ENCODE peak calls at places on chromosomes 1 and 21, in nine cellular contexts. One of them, this sample, is unnamed.

GRCh38 chr21:19122371-19122770 is 718.8 kb upstream of the TMPRSS15 start:
- DNase-seq in Right ventricle myocardium inferior: no peak
- DNase-seq in posterior vena cava: no peak
- DNase-seq in GM10248: no peak
- DNase-seq in NCI-H2171: peak; percentile 18
- DNase-seq in NCI-H1930: peak; percentile 15
- DNase-seq in T47D: no peak
- DNase-seq in mucosa of descending colon: no peak
- DNase-seq in adipocyte: no peak
- DNase-seq in this sample: no peak

GRCh38 chr1:200973937-200974657 is 49.4 kb downstream of the KIF21B start:
- DNase-seq in Right ventricle myocardium inferior: no peak
- DNase-seq in posterior vena cava: no peak
- DNase-seq in GM10248: no peak
- DNase-seq in NCI-H2171: no peak
- DNase-seq in NCI-H1930: no peak
- DNase-seq in T47D: no peak
- DNase-seq in mucosa of descending colon: peak; percentile 66
- DNase-seq in adipocyte: no peak
- DNase-seq in this sample: no peak

GRCh38 chr1:39106949-39107740 is 81.0 kb downstream of the NDUFS5 start:
- DNase-seq in Right ventricle myocardium inferior: no peak
- DNase-seq in posterior vena cava: no peak
- DNase-seq in GM10248: no peak
- DNase-seq in NCI-H2171: no peak
- DNase-seq in NCI-H1930: no peak
- DNase-seq in T47D: no peak
- DNase-seq in mucosa of descending colon: no peak
- DNase-seq in adipocyte: no peak
- DNase-seq in this sample: no peak

GRCh38 chr1:55010887-55011217 is 12.1 kb downstream of the BSND start:
- DNase-seq in Right ventricle myocardium inferior: no peak
- DNase-seq in posterior vena cava: no peak
- DNase-seq in GM10248: no peak
- DNase-seq in NCI-H2171: no peak
- DNase-seq in NCI-H1930: no peak
- DNase-seq in T47D: no peak
- DNase-seq in mucosa of descending colon: no peak
- DNase-seq in adipocyte: no peak
- DNase-seq in this sample: no peak

GRCh38 chr21:27477321-27477720 is 510.4 kb upstream of the ADAMTS5 start:
- DNase-seq in Right ventricle myocardium inferior: no peak
- DNase-seq in posterior vena cava: no peak
- DNase-seq in GM10248: no peak
- DNase-seq in NCI-H2171: no peak
- DNase-seq in NCI-H1930: no peak
- DNase-seq in T47D: no peak
- DNase-seq in mucosa of descending colon: no peak
- DNase-seq in adipocyte: peak; percentile 62
- DNase-seq in this sample: no peak

GRCh38 chr1:232543194-232543593 is 86.7 kb downstream of the SIPA1L2 start:
- DNase-seq in Right ventricle myocardium inferior: no peak
- DNase-seq in posterior vena cava: no peak
- DNase-seq in GM10248: no peak
- DNase-seq in NCI-H2171: no peak
- DNase-seq in NCI-H1930: no peak
- DNase-seq in T47D: no peak
- DNase-seq in mucosa of descending colon: no peak
- DNase-seq in adipocyte: no peak
- DNase-seq in this sample: no peak

GRCh38 chr1:205947024-205947423 is 3.8 kb upstream of the SLC26A9 start:
- DNase-seq in Right ventricle myocardium inferior: no peak
- DNase-seq in posterior vena cava: no peak
- DNase-seq in GM10248: no peak
- DNase-seq in NCI-H2171: no peak
- DNase-seq in NCI-H1930: no peak
- DNase-seq in T47D: peak; percentile 33
- DNase-seq in mucosa of descending colon: no peak
- DNase-seq in adipocyte: no peak
- DNase-seq in this sample: no peak

GRCh38 chr1:221230605-221231004 is 351.4 kb downstream of the HLX start:
- DNase-seq in Right ventricle myocardium inferior: no peak
- DNase-seq in posterior vena cava: no peak
- DNase-seq in GM10248: no peak
- DNase-seq in NCI-H2171: no peak
- DNase-seq in NCI-H1930: no peak
- DNase-seq in T47D: no peak
- DNase-seq in mucosa of descending colon: no peak
- DNase-seq in adipocyte: peak; percentile 13
- DNase-seq in this sample: peak; percentile 61

GRCh38 chr21:39006653-39007417 is 176.4 kb downstream of the PSMG1 start:
- DNase-seq in Right ventricle myocardium inferior: peak; percentile 88
- DNase-seq in posterior vena cava: peak; percentile 93
- DNase-seq in GM10248: no peak
- DNase-seq in NCI-H2171: no peak
- DNase-seq in NCI-H1930: no peak
- DNase-seq in T47D: no peak
- DNase-seq in mucosa of descending colon: peak; percentile 78
- DNase-seq in adipocyte: no peak
- DNase-seq in this sample: no peak

GRCh38 chr1:84768634-84769033 is 78.4 kb upstream of the SSX2IP start:
- DNase-seq in Right ventricle myocardium inferior: no peak
- DNase-seq in posterior vena cava: no peak
- DNase-seq in GM10248: no peak
- DNase-seq in NCI-H2171: no peak
- DNase-seq in NCI-H1930: no peak
- DNase-seq in T47D: no peak
- DNase-seq in mucosa of descending colon: no peak
- DNase-seq in adipocyte: no peak
- DNase-seq in this sample: no peak

GRCh38 chr1:32474954-32475353 is 10.1 kb downstream of the ZBTB8B start:
- DNase-seq in Right ventricle myocardium inferior: no peak
- DNase-seq in posterior vena cava: no peak
- DNase-seq in GM10248: no peak
- DNase-seq in NCI-H2171: no peak
- DNase-seq in NCI-H1930: no peak
- DNase-seq in T47D: no peak
- DNase-seq in mucosa of descending colon: no peak
- DNase-seq in adipocyte: no peak
- DNase-seq in this sample: no peak

GRCh38 chr1:154998818-154999650 is 3.6 kb upstream of the ZBTB7B start:
- DNase-seq in Right ventricle myocardium inferior: peak; percentile 86
- DNase-seq in posterior vena cava: peak; percentile 92
- DNase-seq in GM10248: peak; percentile 81
- DNase-seq in NCI-H2171: peak; percentile 68
- DNase-seq in NCI-H1930: peak; percentile 60
- DNase-seq in T47D: peak; percentile 68
- DNase-seq in mucosa of descending colon: peak; percentile 75
- DNase-seq in adipocyte: peak; percentile 82
- DNase-seq in this sample: peak; percentile 56

GRCh38 chr1:61434276-61434675 is 290.7 kb downstream of the TM2D1 start:
- DNase-seq in Right ventricle myocardium inferior: no peak
- DNase-seq in posterior vena cava: no peak
- DNase-seq in GM10248: no peak
- DNase-seq in NCI-H2171: no peak
- DNase-seq in NCI-H1930: no peak
- DNase-seq in T47D: no peak
- DNase-seq in mucosa of descending colon: no peak
- DNase-seq in adipocyte: no peak
- DNase-seq in this sample: no peak

GRCh38 chr1:75614455-75615379 is 3.8 kb upstream of the SLC44A5 start:
- DNase-seq in Right ventricle myocardium inferior: peak; percentile 57
- DNase-seq in posterior vena cava: peak; percentile 81
- DNase-seq in GM10248: peak; percentile 42
- DNase-seq in NCI-H2171: peak; percentile 73
- DNase-seq in NCI-H1930: peak; percentile 52
- DNase-seq in T47D: peak; percentile 60
- DNase-seq in mucosa of descending colon: peak; percentile 4
- DNase-seq in adipocyte: peak; percentile 31
- DNase-seq in this sample: no peak

GRCh38 chr1:9728451-9729295 is 77.1 kb downstream of the PIK3CD start:
- DNase-seq in Right ventricle myocardium inferior: no peak
- DNase-seq in posterior vena cava: peak; percentile 50
- DNase-seq in GM10248: no peak
- DNase-seq in NCI-H2171: no peak
- DNase-seq in NCI-H1930: no peak
- DNase-seq in T47D: no peak
- DNase-seq in mucosa of descending colon: no peak
- DNase-seq in adipocyte: no peak
- DNase-seq in this sample: no peak

GRCh38 chr1:39076127-39076798 is 50.1 kb downstream of the NDUFS5 start:
- DNase-seq in Right ventricle myocardium inferior: peak; percentile 83
- DNase-seq in posterior vena cava: peak; percentile 94
- DNase-seq in GM10248: no peak
- DNase-seq in NCI-H2171: no peak
- DNase-seq in NCI-H1930: no peak
- DNase-seq in T47D: no peak
- DNase-seq in mucosa of descending colon: peak; percentile 37
- DNase-seq in adipocyte: peak; percentile 39
- DNase-seq in this sample: peak; percentile 59

GRCh38 chr1:206112600-206113301 is 4.4 kb downstream of the AVPR1B start:
- DNase-seq in Right ventricle myocardium inferior: no peak
- DNase-seq in posterior vena cava: no peak
- DNase-seq in GM10248: no peak
- DNase-seq in NCI-H2171: no peak
- DNase-seq in NCI-H1930: no peak
- DNase-seq in T47D: peak; percentile 73
- DNase-seq in mucosa of descending colon: peak; percentile 69
- DNase-seq in adipocyte: no peak
- DNase-seq in this sample: no peak

GRCh38 chr1:110515896-110516295 is 3.1 kb downstream of the KCNA10 start:
- DNase-seq in Right ventricle myocardium inferior: no peak
- DNase-seq in posterior vena cava: peak; percentile 37
- DNase-seq in GM10248: no peak
- DNase-seq in NCI-H2171: no peak
- DNase-seq in NCI-H1930: no peak
- DNase-seq in T47D: no peak
- DNase-seq in mucosa of descending colon: no peak
- DNase-seq in adipocyte: no peak
- DNase-seq in this sample: no peak

GRCh38 chr1:115717541-115717940 is 51.0 kb downstream of the CASQ2 start:
- DNase-seq in Right ventricle myocardium inferior: no peak
- DNase-seq in posterior vena cava: no peak
- DNase-seq in GM10248: peak; percentile 29
- DNase-seq in NCI-H2171: peak; percentile 34
- DNase-seq in NCI-H1930: peak; percentile 11
- DNase-seq in T47D: no peak
- DNase-seq in mucosa of descending colon: peak; percentile 69
- DNase-seq in adipocyte: peak; percentile 44
- DNase-seq in this sample: no peak

GRCh38 chr1:63592536-63593302 is 492 bp upstream of the PGM1 start:
- DNase-seq in Right ventricle myocardium inferior: no peak
- DNase-seq in posterior vena cava: no peak
- DNase-seq in GM10248: no peak
- DNase-seq in NCI-H2171: no peak
- DNase-seq in NCI-H1930: no peak
- DNase-seq in T47D: no peak
- DNase-seq in mucosa of descending colon: no peak
- DNase-seq in adipocyte: peak; percentile 59
- DNase-seq in this sample: no peak

This sample was measured in HFFc6.